ENCODE peak calls at places on chromosomes 7 and 10, in ten cellular contexts. One of them, this sample, is unnamed.
A peak's percentile ranks its signal among the peaks of the same experiment; 100 is the strongest.

GRCh38 chr10:115861864-115862263 is 411.1 kb downstream of the GFRA1 start:
- DNase-seq in GM23338: no peak
- DNase-seq in AG04450: peak; percentile 10
- DNase-seq in cardiac muscle cell: no peak
- DNase-seq in astrocyte of the spinal cord: peak; percentile 32
- DNase-seq in IMR-90: peak; percentile 67
- DNase-seq in heart left ventricle: no peak
- DNase-seq in dorsolateral prefrontal cortex: no peak
- DNase-seq in A549: peak; percentile 11
- DNase-seq in body of pancreas: no peak
- DNase-seq in this sample: peak; percentile 18

GRCh38 chr7:102287082-102287464 is 405 bp downstream of the SH2B2 start:
- DNase-seq in GM23338: no peak
- DNase-seq in AG04450: no peak
- DNase-seq in cardiac muscle cell: peak; percentile 34
- DNase-seq in astrocyte of the spinal cord: no peak
- DNase-seq in IMR-90: no peak
- DNase-seq in heart left ventricle: no peak
- DNase-seq in dorsolateral prefrontal cortex: no peak
- DNase-seq in A549: no peak
- DNase-seq in body of pancreas: no peak
- DNase-seq in this sample: no peak

GRCh38 chr7:158246960-158247673 is 340.5 kb downstream of the PTPRN2 start:
- DNase-seq in GM23338: no peak
- DNase-seq in AG04450: no peak
- DNase-seq in cardiac muscle cell: no peak
- DNase-seq in astrocyte of the spinal cord: no peak
- DNase-seq in IMR-90: no peak
- DNase-seq in heart left ventricle: no peak
- DNase-seq in dorsolateral prefrontal cortex: no peak
- DNase-seq in A549: no peak
- DNase-seq in body of pancreas: no peak
- DNase-seq in this sample: no peak

GRCh38 chr10:62130948-62131347 is 137.7 kb downstream of the RTKN2 start:
- DNase-seq in GM23338: no peak
- DNase-seq in AG04450: peak; percentile 91
- DNase-seq in cardiac muscle cell: no peak
- DNase-seq in astrocyte of the spinal cord: peak; percentile 91
- DNase-seq in IMR-90: peak; percentile 98
- DNase-seq in heart left ventricle: peak; percentile 35
- DNase-seq in dorsolateral prefrontal cortex: no peak
- DNase-seq in A549: no peak
- DNase-seq in body of pancreas: no peak
- DNase-seq in this sample: no peak

GRCh38 chr7:106071999-106072714 is 40.0 kb downstream of the SYPL1 start:
- DNase-seq in GM23338: no peak
- DNase-seq in AG04450: no peak
- DNase-seq in cardiac muscle cell: peak; percentile 28
- DNase-seq in astrocyte of the spinal cord: no peak
- DNase-seq in IMR-90: no peak
- DNase-seq in heart left ventricle: peak; percentile 54
- DNase-seq in dorsolateral prefrontal cortex: no peak
- DNase-seq in A549: no peak
- DNase-seq in body of pancreas: peak; percentile 74
- DNase-seq in this sample: no peak

GRCh38 chr10:103278862-103279298 is 1.9 kb downstream of the INA start:
- DNase-seq in GM23338: peak; percentile 91
- DNase-seq in AG04450: no peak
- DNase-seq in cardiac muscle cell: peak; percentile 86
- DNase-seq in astrocyte of the spinal cord: peak; percentile 55
- DNase-seq in IMR-90: peak; percentile 55
- DNase-seq in heart left ventricle: peak; percentile 36
- DNase-seq in dorsolateral prefrontal cortex: no peak
- DNase-seq in A549: no peak
- DNase-seq in body of pancreas: peak; percentile 24
- DNase-seq in this sample: no peak

GRCh38 chr10:126702181-126702580 is 31.7 kb upstream of the C10orf90 start:
- DNase-seq in GM23338: no peak
- DNase-seq in AG04450: no peak
- DNase-seq in cardiac muscle cell: no peak
- DNase-seq in astrocyte of the spinal cord: peak; percentile 61
- DNase-seq in IMR-90: peak; percentile 2
- DNase-seq in heart left ventricle: no peak
- DNase-seq in dorsolateral prefrontal cortex: no peak
- DNase-seq in A549: no peak
- DNase-seq in body of pancreas: no peak
- DNase-seq in this sample: no peak

GRCh38 chr10:10394933-10395658 is 622.6 kb upstream of the CELF2 start:
- DNase-seq in GM23338: no peak
- DNase-seq in AG04450: no peak
- DNase-seq in cardiac muscle cell: no peak
- DNase-seq in astrocyte of the spinal cord: peak; percentile 9
- DNase-seq in IMR-90: peak; percentile 67
- DNase-seq in heart left ventricle: no peak
- DNase-seq in dorsolateral prefrontal cortex: no peak
- DNase-seq in A549: no peak
- DNase-seq in body of pancreas: no peak
- DNase-seq in this sample: no peak

GRCh38 chr7:105199372-105199771 is 185.4 kb downstream of the KMT2E start:
- DNase-seq in GM23338: no peak
- DNase-seq in AG04450: no peak
- DNase-seq in cardiac muscle cell: no peak
- DNase-seq in astrocyte of the spinal cord: no peak
- DNase-seq in IMR-90: peak; percentile 24
- DNase-seq in heart left ventricle: no peak
- DNase-seq in dorsolateral prefrontal cortex: no peak
- DNase-seq in A549: no peak
- DNase-seq in body of pancreas: no peak
- DNase-seq in this sample: no peak

GRCh38 chr10:95235676-95236067 is 41.6 kb downstream of the ACSM6 start:
- DNase-seq in GM23338: no peak
- DNase-seq in AG04450: no peak
- DNase-seq in cardiac muscle cell: no peak
- DNase-seq in astrocyte of the spinal cord: no peak
- DNase-seq in IMR-90: no peak
- DNase-seq in heart left ventricle: no peak
- DNase-seq in dorsolateral prefrontal cortex: no peak
- DNase-seq in A549: no peak
- DNase-seq in body of pancreas: no peak
- DNase-seq in this sample: no peak

GRCh38 chr10:133127291-133128125 is 32.5 kb upstream of the KNDC1 start:
- DNase-seq in GM23338: peak; percentile 70
- DNase-seq in AG04450: no peak
- DNase-seq in cardiac muscle cell: no peak
- DNase-seq in astrocyte of the spinal cord: no peak
- DNase-seq in IMR-90: no peak
- DNase-seq in heart left ventricle: peak; percentile 10
- DNase-seq in dorsolateral prefrontal cortex: no peak
- DNase-seq in A549: no peak
- DNase-seq in body of pancreas: no peak
- DNase-seq in this sample: no peak

GRCh38 chr7:6440381-6440780 is 7.4 kb downstream of the DAGLB start:
- DNase-seq in GM23338: peak; percentile 49
- DNase-seq in AG04450: no peak
- DNase-seq in cardiac muscle cell: no peak
- DNase-seq in astrocyte of the spinal cord: no peak
- DNase-seq in IMR-90: no peak
- DNase-seq in heart left ventricle: no peak
- DNase-seq in dorsolateral prefrontal cortex: no peak
- DNase-seq in A549: no peak
- DNase-seq in body of pancreas: no peak
- DNase-seq in this sample: no peak

GRCh38 chr7:6446977-6447588 is 671 bp downstream of the DAGLB start:
- DNase-seq in GM23338: peak; percentile 81
- DNase-seq in AG04450: no peak
- DNase-seq in cardiac muscle cell: peak; percentile 62
- DNase-seq in astrocyte of the spinal cord: peak; percentile 79
- DNase-seq in IMR-90: peak; percentile 87
- DNase-seq in heart left ventricle: peak; percentile 61
- DNase-seq in dorsolateral prefrontal cortex: peak; percentile 56
- DNase-seq in A549: peak; percentile 76
- DNase-seq in body of pancreas: peak; percentile 83
- DNase-seq in this sample: no peak

GRCh38 chr7:6442114-6442513 is 5.6 kb downstream of the DAGLB start:
- DNase-seq in GM23338: no peak
- DNase-seq in AG04450: no peak
- DNase-seq in cardiac muscle cell: no peak
- DNase-seq in astrocyte of the spinal cord: peak; percentile 82
- DNase-seq in IMR-90: peak; percentile 80
- DNase-seq in heart left ventricle: no peak
- DNase-seq in dorsolateral prefrontal cortex: no peak
- DNase-seq in A549: no peak
- DNase-seq in body of pancreas: no peak
- DNase-seq in this sample: no peak

GRCh38 chr7:6444516-6445269 is 3.1 kb downstream of the DAGLB start:
- DNase-seq in GM23338: no peak
- DNase-seq in AG04450: no peak
- DNase-seq in cardiac muscle cell: no peak
- DNase-seq in astrocyte of the spinal cord: no peak
- DNase-seq in IMR-90: peak; percentile 60
- DNase-seq in heart left ventricle: no peak
- DNase-seq in dorsolateral prefrontal cortex: no peak
- DNase-seq in A549: no peak
- DNase-seq in body of pancreas: no peak
- DNase-seq in this sample: no peak

DNA sequence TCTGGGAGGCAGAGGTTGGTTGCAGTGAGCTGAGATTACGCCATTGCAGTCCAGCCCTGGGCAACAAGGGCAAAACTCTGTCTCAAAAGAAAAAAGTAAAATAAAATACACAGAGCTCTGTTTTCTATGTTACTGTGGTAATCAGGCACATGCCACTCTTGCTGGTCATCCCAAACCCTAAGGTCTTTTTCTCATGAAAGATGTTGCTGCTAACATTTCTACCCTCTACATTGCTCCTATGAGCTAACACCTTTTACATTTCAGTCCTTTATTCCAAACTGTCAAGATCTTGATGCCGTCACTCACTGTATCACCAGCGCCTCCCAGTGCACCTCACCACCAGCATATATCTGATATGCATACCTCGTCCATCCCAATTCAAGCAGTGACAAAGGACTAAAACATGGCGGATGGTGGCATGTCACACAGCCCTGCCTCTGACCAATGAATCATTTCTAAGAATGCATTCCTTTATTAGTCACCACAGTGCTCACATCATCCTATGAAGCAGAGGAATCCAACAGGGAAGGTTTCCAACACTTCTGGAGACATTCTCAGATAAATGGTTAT is 4.3 kb downstream of the DAGLB start:
- DNase-seq in GM23338: no peak
- DNase-seq in AG04450: peak; percentile 65
- DNase-seq in cardiac muscle cell: no peak
- DNase-seq in astrocyte of the spinal cord: peak; percentile 88
- DNase-seq in IMR-90: peak; percentile 96
- DNase-seq in heart left ventricle: no peak
- DNase-seq in dorsolateral prefrontal cortex: no peak
- DNase-seq in A549: peak; percentile 78
- DNase-seq in body of pancreas: no peak
- DNase-seq in this sample: no peak
- TF ChIP-seq CTCF in GM23338: no peak
- TF ChIP-seq CTCF in AG04450: no peak
- TF ChIP-seq CTCF in cardiac muscle cell: no peak
- TF ChIP-seq CTCF in astrocyte of the spinal cord: no peak
- TF ChIP-seq CTCF in IMR-90: no peak
- TF ChIP-seq CTCF in heart left ventricle: no peak
- TF ChIP-seq CTCF in dorsolateral prefrontal cortex: no peak
- TF ChIP-seq CTCF in A549: no peak
- TF ChIP-seq CTCF in body of pancreas: no peak
- TF ChIP-seq CTCF in this sample: no peak

GRCh38 chr7:41955475-41956243 is 252.8 kb upstream of the INHBA start:
- DNase-seq in GM23338: peak; percentile 69
- DNase-seq in AG04450: peak; percentile 99
- DNase-seq in cardiac muscle cell: peak; percentile 73
- DNase-seq in astrocyte of the spinal cord: peak; percentile 100
- DNase-seq in IMR-90: peak; percentile 99
- DNase-seq in heart left ventricle: peak; percentile 92
- DNase-seq in dorsolateral prefrontal cortex: peak; percentile 93
- DNase-seq in A549: peak; percentile 35
- DNase-seq in body of pancreas: peak; percentile 87
- DNase-seq in this sample: peak; percentile 91
- H3K4me3 ChIP-seq in GM23338: no peak overlapping the region
- H3K4me3 ChIP-seq in AG04450: peak overlapping the region; percentile 39
- H3K4me3 ChIP-seq in cardiac muscle cell: no peak overlapping the region
- H3K4me3 ChIP-seq in astrocyte of the spinal cord: no peak overlapping the region
- H3K4me3 ChIP-seq in IMR-90: no peak overlapping the region
- H3K4me3 ChIP-seq in heart left ventricle: peak overlapping the region; percentile 8
- H3K4me3 ChIP-seq in dorsolateral prefrontal cortex: no peak overlapping the region
- H3K4me3 ChIP-seq in A549: no peak overlapping the region
- H3K4me3 ChIP-seq in body of pancreas: no peak overlapping the region
- H3K4me3 ChIP-seq in this sample: no peak overlapping the region

GRCh38 chr10:21959998-21960397 is 43.5 kb downstream of the DNAJC1 start:
- DNase-seq in GM23338: no peak
- DNase-seq in AG04450: no peak
- DNase-seq in cardiac muscle cell: no peak
- DNase-seq in astrocyte of the spinal cord: no peak
- DNase-seq in IMR-90: no peak
- DNase-seq in heart left ventricle: no peak
- DNase-seq in dorsolateral prefrontal cortex: no peak
- DNase-seq in A549: no peak
- DNase-seq in body of pancreas: no peak
- DNase-seq in this sample: no peak
- TF ChIP-seq CTCF in GM23338: peak; percentile 35
- TF ChIP-seq CTCF in AG04450: no peak
- TF ChIP-seq CTCF in cardiac muscle cell: no peak
- TF ChIP-seq CTCF in astrocyte of the spinal cord: no peak
- TF ChIP-seq CTCF in IMR-90: no peak
- TF ChIP-seq CTCF in heart left ventricle: no peak
- TF ChIP-seq CTCF in dorsolateral prefrontal cortex: no peak
- TF ChIP-seq CTCF in A549: no peak
- TF ChIP-seq CTCF in body of pancreas: no peak
- TF ChIP-seq CTCF in this sample: peak; percentile 22

GRCh38 chr10:29947701-29948060 is 111.7 kb downstream of the JCAD start:
- DNase-seq in GM23338: peak; percentile 15
- DNase-seq in AG04450: no peak
- DNase-seq in cardiac muscle cell: no peak
- DNase-seq in astrocyte of the spinal cord: no peak
- DNase-seq in IMR-90: no peak
- DNase-seq in heart left ventricle: no peak
- DNase-seq in dorsolateral prefrontal cortex: no peak
- DNase-seq in A549: no peak
- DNase-seq in body of pancreas: peak; percentile 51
- DNase-seq in this sample: no peak

GRCh38 chr10:29946953-29947700 is 112.3 kb downstream of the JCAD start:
- DNase-seq in GM23338: peak; percentile 11
- DNase-seq in AG04450: peak; percentile 74
- DNase-seq in cardiac muscle cell: no peak
- DNase-seq in astrocyte of the spinal cord: peak; percentile 95
- DNase-seq in IMR-90: peak; percentile 94
- DNase-seq in heart left ventricle: peak; percentile 42
- DNase-seq in dorsolateral prefrontal cortex: no peak
- DNase-seq in A549: no peak
- DNase-seq in body of pancreas: peak; percentile 85
- DNase-seq in this sample: peak; percentile 97

GRCh38 chr10:29949411-29950011 is 109.9 kb downstream of the JCAD start:
- DNase-seq in GM23338: no peak
- DNase-seq in AG04450: peak; percentile 93
- DNase-seq in cardiac muscle cell: no peak
- DNase-seq in astrocyte of the spinal cord: peak; percentile 99
- DNase-seq in IMR-90: peak; percentile 98
- DNase-seq in heart left ventricle: no peak
- DNase-seq in dorsolateral prefrontal cortex: no peak
- DNase-seq in A549: no peak
- DNase-seq in body of pancreas: no peak
- DNase-seq in this sample: no peak

GRCh38 chr10:29950391-29950790 is 109.0 kb downstream of the JCAD start:
- DNase-seq in GM23338: no peak
- DNase-seq in AG04450: no peak
- DNase-seq in cardiac muscle cell: no peak
- DNase-seq in astrocyte of the spinal cord: no peak
- DNase-seq in IMR-90: no peak
- DNase-seq in heart left ventricle: no peak
- DNase-seq in dorsolateral prefrontal cortex: no peak
- DNase-seq in A549: no peak
- DNase-seq in body of pancreas: no peak
- DNase-seq in this sample: no peak

GRCh38 chr10:29948971-29949370 is 110.4 kb downstream of the JCAD start:
- DNase-seq in GM23338: no peak
- DNase-seq in AG04450: no peak
- DNase-seq in cardiac muscle cell: peak; percentile 42
- DNase-seq in astrocyte of the spinal cord: no peak
- DNase-seq in IMR-90: no peak
- DNase-seq in heart left ventricle: no peak
- DNase-seq in dorsolateral prefrontal cortex: no peak
- DNase-seq in A549: no peak
- DNase-seq in body of pancreas: peak; percentile 49
- DNase-seq in this sample: no peak
- H3K4me3 ChIP-seq in GM23338: no peak overlapping the region
- H3K4me3 ChIP-seq in AG04450: no peak overlapping the region
- H3K4me3 ChIP-seq in cardiac muscle cell: no peak overlapping the region
- H3K4me3 ChIP-seq in astrocyte of the spinal cord: no peak overlapping the region
- H3K4me3 ChIP-seq in IMR-90: no peak overlapping the region
- H3K4me3 ChIP-seq in heart left ventricle: no peak overlapping the region
- H3K4me3 ChIP-seq in dorsolateral prefrontal cortex: no peak overlapping the region
- H3K4me3 ChIP-seq in A549: no peak overlapping the region
- H3K4me3 ChIP-seq in body of pancreas: no peak overlapping the region
- H3K4me3 ChIP-seq in this sample: no peak overlapping the region

This sample was measured in epithelial cell of proximal tubule.